ENCODE peak calls at places on chromosome 18, in eight cellular contexts. Q is anterior cingulate cortex, O is lower leg skin, S is HEK293T, I is colonic mucosa, C is KBM-7, L is AG09309, P is Right ventricle myocardium inferior. J is an unnamed sample.

GRCh38 chr18:27493182-27493581 is 308.1 kb upstream of the CHST9 start:
- DNase-seq in Q (no peak), O (no peak), S (no peak), I (no peak), C (no peak), L (no peak), P (no peak), J (no peak)

GRCh38 chr18:63681449-63682381 is 20.0 kb upstream of the SERPINB3 start:
- DNase-seq in Q (no peak), O (no peak), S (no peak), I (no peak), C (no peak), L (peak; percentile 29), P (no peak), J (no peak)

GRCh38 chr18:24208270-24209035 is 69.6 kb downstream of the CABYR start:
- DNase-seq in Q (no peak), O (no peak), S (no peak), I (no peak), C (no peak), L (no peak), P (no peak), J (no peak)

GRCh38 chr18:66534110-66534509 is 69.8 kb downstream of the CDH19 start:
- DNase-seq in Q (no peak), O (no peak), S (no peak), I (no peak), C (no peak), L (no peak), P (no peak), J (no peak)

GRCh38 chr18:59056706-59057492 is 82.8 kb upstream of the SEC11C start:
- DNase-seq in Q (peak; percentile 32), O (no peak), S (peak; percentile 38), I (peak; percentile 79), C (peak; percentile 2), L (no peak), P (no peak), J (no peak)

GRCh38 chr18:46062781-46063180 is 9.3 kb downstream of the PSTPIP2 start:
- DNase-seq in Q (no peak), O (no peak), S (no peak), I (no peak), C (no peak), L (no peak), P (no peak), J (no peak)

GRCh38 chr18:23453657-23454011 is 547 bp downstream of the RIOK3 start:
- DNase-seq in Q (no peak), O (no peak), S (no peak), I (no peak), C (no peak), L (peak; percentile 35), P (no peak), J (no peak)

GRCh38 chr18:56516769-56517168 is 121.6 kb downstream of the TXNL1 start:
- DNase-seq in Q (no peak), O (no peak), S (no peak), I (no peak), C (no peak), L (no peak), P (no peak), J (peak; percentile 88)

GRCh38 chr18:37332764-37333420 is 232.7 kb downstream of the CELF4 start:
- DNase-seq in Q (no peak), O (no peak), S (no peak), I (no peak), C (no peak), L (no peak), P (no peak), J (no peak)

GRCh38 chr18:56115072-56116038 is 523.0 kb downstream of the TXNL1 start:
- DNase-seq in Q (no peak), O (no peak), S (no peak), I (no peak), C (no peak), L (no peak), P (no peak), J (no peak)

GRCh38 chr18:40375811-40376210 is 1579.2 kb upstream of the PIK3C3 start:
- DNase-seq in Q (no peak), O (no peak), S (no peak), I (no peak), C (no peak), L (no peak), P (no peak), J (peak; percentile 67)